ENCODE peak calls at places on chromosome 19, in six cellular contexts. W, Y, O, H, N and L are unnamed samples.

GRCh38 chr19:12133069-12133468 is 7.1 kb downstream of the ZNF20 start:
- DNase-seq in W (no peak), Y (no peak), O (no peak), H (no peak), N (peak), L (no peak)

GRCh38 chr19:35162471-35163326 is 8.2 kb downstream of the FXYD5 start:
- DNase-seq in W (no peak), Y (no peak), O (no peak), H (no peak), N (no peak), L (no peak)

GRCh38 chr19:18533058-18533457 is 10.3 kb downstream of the FKBP8 start:
- DNase-seq in W (no peak), Y (no peak), O (no peak), H (no peak), N (no peak), L (no peak)

GRCh38 chr19:55418185-55418584 is 10.6 kb upstream of the UBE2S start:
- DNase-seq in W (no peak), Y (peak), O (peak), H (peak), N (peak), L (peak)

GRCh38 chr19:7832009-7832408 is 2.0 kb downstream of the EVI5L start:
- DNase-seq in W (no peak), Y (no peak), O (no peak), H (no peak), N (no peak), L (no peak)

GRCh38 chr19:55486043-55486970 is 1.3 kb downstream of the NAT14 start:
- DNase-seq in W (no peak), Y (no peak), O (no peak), H (no peak), N (peak), L (no peak)

GRCh38 chr19:3868770-3869456 is at the start of gene ZFR2:
- DNase-seq in W (no peak), Y (no peak), O (no peak), H (no peak), N (no peak), L (peak)

GRCh38 chr19:18478545-18479311 is 40.8 kb upstream of the ISYNA1 start:
- DNase-seq in W (peak), Y (peak), O (peak), H (no peak), N (peak), L (peak)

GRCh38 chr19:4768934-4769777 is 22.4 kb upstream of the FEM1A start:
- DNase-seq in W (peak), Y (peak), O (peak), H (peak), N (peak), L (peak)

GRCh38 chr19:56712609-56713008 is 41.1 kb upstream of the ZNF835 start:
- DNase-seq in W (no peak), Y (peak), O (no peak), H (no peak), N (no peak), L (no peak)

GRCh38 chr19:38233740-38234251 is 9.8 kb upstream of the DPF1 start:
- DNase-seq in W (no peak), Y (peak), O (peak), H (no peak), N (peak), L (peak)

GRCh38 chr19:42360787-42361544 is 29.1 kb downstream of the CNFN start:
- DNase-seq in W (no peak), Y (no peak), O (no peak), H (no peak), N (no peak), L (no peak)

GRCh38 chr19:48738557-48739399 is 1.6 kb downstream of the RASIP1 start:
- DNase-seq in W (peak), Y (peak), O (peak), H (peak), N (peak), L (peak)

GRCh38 chr19:50695251-50696064 is 24.1 kb downstream of the SHANK1 start:
- DNase-seq in W (no peak), Y (peak), O (no peak), H (no peak), N (no peak), L (peak)

GRCh38 chr19:35206379-35206778 is 22.2 kb downstream of the FAM187B start:
- DNase-seq in W (no peak), Y (no peak), O (no peak), H (no peak), N (no peak), L (peak)

GRCh38 chr19:8578642-8579265 is 1.5 kb upstream of the MYO1F start:
- DNase-seq in W (peak), Y (peak), O (peak), H (peak), N (peak), L (peak)

GRCh38 chr19:13817018-13817614 is 21.9 kb downstream of the ZSWIM4 start:
- DNase-seq in W (no peak), Y (peak), O (no peak), H (no peak), N (no peak), L (no peak)

GRCh38 chr19:5914946-5915781 is 1.1 kb downstream of the CAPS start:
- DNase-seq in W (no peak), Y (peak), O (no peak), H (no peak), N (no peak), L (no peak)

GRCh38 chr19:5916201-5916708 is 2.2 kb downstream of the CAPS start:
- DNase-seq in W (no peak), Y (no peak), O (no peak), H (no peak), N (no peak), L (no peak)

GRCh38 chr19:5915782-5916165 is 1.7 kb downstream of the CAPS start:
- DNase-seq in W (no peak), Y (no peak), O (no peak), H (no peak), N (no peak), L (no peak)

GRCh38 chr19:5913739-5914357 is at the start of gene CAPS:
- DNase-seq in W (no peak), Y (peak), O (peak), H (no peak), N (peak), L (no peak)

GRCh38 chr19:5914358-5914774 is 312 bp downstream of the CAPS start:
- DNase-seq in W (no peak), Y (no peak), O (no peak), H (no peak), N (no peak), L (no peak)
- H3K4me3 ChIP-seq in W (peak), Y (no peak), O (no peak), H (no peak), N (no peak), L (no peak)

DNA sequence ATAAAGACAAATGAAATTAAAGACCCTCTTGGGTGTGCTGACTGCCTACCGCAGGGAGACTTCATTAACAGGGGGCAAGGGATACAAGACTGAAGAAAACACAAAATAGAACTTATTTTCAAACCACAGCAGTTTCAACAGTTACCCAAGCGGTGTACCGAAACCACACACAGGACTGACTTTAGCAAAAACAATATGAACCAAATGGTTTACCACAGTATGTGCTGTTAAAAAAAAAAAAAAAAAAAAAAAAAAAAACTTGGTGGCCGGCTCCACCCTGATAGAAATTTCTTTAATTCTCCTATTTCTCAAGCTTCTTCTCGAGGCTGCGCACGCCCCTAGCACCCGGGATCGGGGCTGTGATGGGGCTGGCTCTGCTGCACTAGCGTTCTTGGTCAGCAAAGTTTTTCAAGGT is 42.6 kb downstream of the KLF2 start:
- DNase-seq in W (no peak), Y (no peak), O (no peak), H (no peak), N (no peak), L (peak)
- H3K4me3 ChIP-seq in W (peak), Y (no peak), O (no peak), H (no peak), N (no peak), L (peak)

GRCh38 chr19:17305211-17305516 is 508 bp upstream of the MRPL34 start:
- DNase-seq in W (no peak), Y (no peak), O (no peak), H (no peak), N (no peak), L (no peak)
- H3K4me3 ChIP-seq in W (peak), Y (no peak), O (no peak), H (peak), N (peak), L (peak)

GRCh38 chr19:51903192-51903591 is 1.6 kb downstream of the ZNF649 start:
- DNase-seq in W (no peak), Y (no peak), O (no peak), H (no peak), N (no peak), L (no peak)

GRCh38 chr19:51904331-51905165 is at the start of gene ZNF649:
- DNase-seq in W (peak), Y (peak), O (peak), H (peak), N (peak), L (no peak)

DNA sequence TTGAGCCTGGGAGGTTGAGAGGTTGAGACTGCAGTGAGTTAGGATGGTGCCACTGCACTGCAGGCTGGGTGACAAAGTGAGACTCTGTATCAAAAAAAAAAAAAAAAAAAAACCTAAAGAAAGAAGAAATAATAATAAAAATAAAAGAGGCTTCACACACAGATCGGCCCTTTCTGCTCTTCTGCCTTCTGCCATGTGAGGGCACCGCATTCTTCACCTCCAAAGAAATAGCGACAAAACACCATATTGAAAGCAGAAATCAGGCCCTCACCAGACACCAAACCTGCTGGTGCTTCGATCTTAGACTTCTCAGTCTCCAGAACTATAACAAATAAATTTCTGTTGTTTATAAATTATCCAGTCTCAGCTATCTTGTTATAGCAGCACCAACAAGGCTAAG is 3.0 kb downstream of the ZNF649 start:
- DNase-seq in W (no peak), Y (no peak), O (no peak), H (no peak), N (no peak), L (no peak)
- H3K4me3 ChIP-seq in W (no peak), Y (no peak), O (no peak), H (no peak), N (no peak), L (no peak)

GRCh38 chr19:43526884-43527859 is at the start of gene ETHE1:
- DNase-seq in W (peak), Y (peak), O (peak), H (peak), N (peak), L (no peak)

GRCh38 chr19:43522929-43523328 is 4.1 kb downstream of the ETHE1 start:
- DNase-seq in W (no peak), Y (no peak), O (no peak), H (no peak), N (no peak), L (no peak)

GRCh38 chr19:43527860-43528622 is 1.0 kb upstream of the ETHE1 start:
- DNase-seq in W (no peak), Y (peak), O (no peak), H (no peak), N (peak), L (no peak)

GRCh38 chr19:43525836-43526771 is 897 bp downstream of the ETHE1 start:
- DNase-seq in W (peak), Y (peak), O (no peak), H (no peak), N (no peak), L (no peak)

GRCh38 chr19:43524922-43525835 is 1.8 kb downstream of the ETHE1 start:
- DNase-seq in W (peak), Y (peak), O (peak), H (peak), N (peak), L (no peak)
- H3K4me3 ChIP-seq in W (peak), Y (no peak), O (peak), H (peak), N (peak), L (peak)

DNA sequence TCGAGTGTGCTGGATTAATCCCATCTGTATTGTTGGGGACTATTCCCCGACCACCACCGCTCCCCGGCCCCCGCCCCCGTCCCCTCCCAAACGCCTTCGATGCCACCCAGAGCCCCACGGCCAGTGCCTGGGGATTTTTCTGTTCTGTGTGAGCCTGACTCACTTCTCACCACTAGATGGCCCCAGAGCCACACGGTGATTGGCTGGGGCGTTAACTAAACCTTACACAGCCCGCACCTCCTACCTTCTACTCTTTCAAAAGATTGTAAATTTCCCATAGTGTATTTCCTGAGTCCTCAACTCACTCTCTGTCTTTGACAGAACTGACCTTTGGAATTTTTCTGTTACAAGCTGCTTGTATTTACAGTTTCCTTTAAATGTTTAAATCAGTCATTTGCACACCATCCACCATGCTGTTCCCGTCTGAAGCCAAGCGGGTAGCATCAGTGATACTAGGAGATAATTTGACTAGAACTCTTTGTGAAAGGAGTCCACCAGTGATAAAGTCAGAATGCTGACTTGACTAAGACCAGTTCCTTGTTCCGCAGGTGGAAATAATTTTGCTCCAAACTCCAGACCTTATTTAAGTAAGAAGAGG is 61.4 kb downstream of the RFX2 start:
- DNase-seq in W (no peak), Y (peak), O (peak), H (peak), N (peak), L (peak)
- H3K4me3 ChIP-seq in W (no peak), Y (no peak), O (no peak), H (no peak), N (no peak), L (no peak)